ENCODE peak calls at places on chromosomes 16 and 17, in seven cellular contexts. S is SK-N-SH, P is IMR-90, K is right lobe of liver, B is heart left ventricle, J is lung, W is esophagus squamous epithelium. L is an unnamed sample.

GRCh38 chr17:77690271-77691161 is 268.0 kb upstream of the TNRC6C start:
- DNase-seq in J (no peak), B (no peak), S (peak; percentile 88), K (no peak), W (no peak), P (no peak), L (peak; percentile 45)

GRCh38 chr16:14119799-14120198 is 48.7 kb downstream of the MRTFB start:
- DNase-seq in K (no peak), S (no peak), J (no peak), B (no peak), P (no peak), W (no peak), L (no peak)

GRCh38 chr16:55832788-55833583 is at the start of gene CES1:
- DNase-seq in B (peak; percentile 74), J (peak; percentile 88), S (no peak), W (no peak), P (no peak), K (peak; percentile 90), L (no peak)

GRCh38 chr16:11309895-11310633 is 28.9 kb upstream of the PRM1 start:
- DNase-seq in P (no peak), W (peak; percentile 29), J (no peak), B (no peak), S (no peak), K (no peak), L (peak; percentile 65)

GRCh38 chr16:69123894-69124293 is 8.5 kb downstream of the CHTF8 start:
- DNase-seq in P (peak; percentile 76), J (no peak), W (no peak), S (peak; percentile 65), K (no peak), B (no peak), L (peak; percentile 79)

GRCh38 chr16:85017151-85017550 is 5.8 kb upstream of the ZDHHC7 start:
- DNase-seq in W (no peak), K (no peak), B (no peak), P (peak; percentile 39), J (no peak), S (no peak), L (no peak)

GRCh38 chr16:84774810-84775209 is 45.0 kb upstream of the CRISPLD2 start:
- DNase-seq in W (no peak), J (no peak), K (no peak), B (no peak), S (no peak), P (peak; percentile 98), L (no peak)

GRCh38 chr16:67959930-67960329 is 8.5 kb downstream of the SLC12A4 start:
- DNase-seq in W (no peak), B (no peak), S (no peak), K (no peak), P (no peak), J (no peak), L (no peak)

GRCh38 chr17:50154604-50155003 is 4.1 kb upstream of the PPP1R9B start:
- DNase-seq in W (no peak), J (no peak), B (no peak), P (no peak), S (no peak), K (no peak), L (no peak)

GRCh38 chr17:2967515-2967914 is 95.9 kb downstream of the OR1D5 start:
- DNase-seq in P (no peak), K (no peak), W (no peak), J (no peak), B (no peak), S (no peak), L (peak; percentile 9)

GRCh38 chr16:53743149-53743566 is 39.2 kb downstream of the FTO start:
- DNase-seq in K (no peak), J (no peak), W (no peak), B (no peak), S (no peak), P (peak; percentile 18), L (peak; percentile 19)

GRCh38 chr16:57795431-57795878 is 6.8 kb downstream of the KIFC3 start:
- DNase-seq in B (peak; percentile 41), S (peak; percentile 80), K (no peak), J (peak; percentile 60), W (no peak), P (peak; percentile 38), L (peak; percentile 56)

GRCh38 chr17:15943971-15944719 is 785 bp upstream of the ADORA2B start:
- DNase-seq in J (no peak), W (no peak), P (no peak), K (no peak), B (no peak), S (no peak), L (no peak)

GRCh38 chr16:11100239-11100750 is 155.7 kb downstream of the SOCS1 start:
- DNase-seq in K (no peak), B (no peak), S (no peak), P (peak; percentile 100), W (no peak), J (no peak), L (no peak)

GRCh38 chr16:16805809-16806208 is 426.9 kb downstream of the NPIPA7 start:
- DNase-seq in J (no peak), W (no peak), P (no peak), B (no peak), K (no peak), S (no peak), L (no peak)

GRCh38 chr17:50079334-50080095 is 15.6 kb upstream of the PDK2 start:
- DNase-seq in K (no peak), S (no peak), J (no peak), W (no peak), B (peak; percentile 40), P (no peak), L (peak; percentile 55)

GRCh38 chr17:17111401-17112393 is 69.4 kb downstream of the MPRIP start:
- DNase-seq in J (no peak), B (peak; percentile 54), K (no peak), W (no peak), P (no peak), S (no peak), L (no peak)

GRCh38 chr17:82598256-82599011 is 49.8 kb downstream of the WDR45B start:
- DNase-seq in B (no peak), J (no peak), P (peak; percentile 56), K (no peak), W (no peak), S (peak; percentile 26), L (no peak)

GRCh38 chr17:13384626-13385025 is 217.1 kb downstream of the HS3ST3A1 start:
- DNase-seq in K (no peak), B (no peak), J (no peak), S (no peak), P (no peak), W (no peak), L (no peak)

GRCh38 chr17:17514361-17514992 is 18.3 kb upstream of the RASD1 start:
- DNase-seq in W (no peak), S (peak; percentile 59), P (no peak), K (peak; percentile 11), J (no peak), B (peak; percentile 56), L (no peak)

DNA sequence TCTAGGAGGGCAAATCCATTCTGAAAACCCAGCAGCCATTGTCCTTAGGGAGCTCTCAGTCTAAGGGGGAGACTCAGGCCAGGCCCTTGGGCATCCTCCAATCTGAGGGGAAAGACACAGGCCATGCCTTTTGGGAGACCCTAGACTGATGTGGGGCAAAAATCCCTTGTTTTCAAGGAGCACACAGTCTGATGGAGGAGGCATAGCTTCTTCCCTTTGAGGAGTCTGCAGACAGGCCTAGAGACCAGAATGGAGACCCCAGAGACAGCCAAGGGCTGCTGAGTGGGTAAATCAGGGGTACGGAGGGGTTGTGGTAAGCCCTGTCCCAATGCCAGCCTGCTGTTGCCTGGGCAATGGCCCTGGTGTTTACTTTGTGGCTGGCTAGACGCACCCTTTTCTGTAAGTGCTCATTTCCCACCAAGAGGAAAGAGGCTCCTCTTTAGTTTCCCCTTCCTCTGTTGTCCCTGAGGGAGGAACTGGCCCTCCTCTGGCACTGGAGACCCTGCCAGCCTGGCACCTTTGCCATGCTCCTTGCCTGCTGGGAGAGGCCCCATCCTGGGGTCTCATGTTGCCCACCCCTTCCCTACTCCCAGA is 19.3 kb downstream of the ARHGAP23 start:
- DNase-seq in J (no peak), P (no peak), W (no peak), K (no peak), S (no peak), B (no peak), L (no peak)
- H3K4me1 ChIP-seq in J (peaks cover 32% of the 10 kb centered on the region), P (peaks cover 43% of the 10 kb centered on the region), W (peaks cover 88% of the 10 kb centered on the region), K (no peaks in the 10 kb centered on the region), S (peaks cover 34% of the 10 kb centered on the region), B (peaks cover 77% of the 10 kb centered on the region), L (peaks cover 4% of the 10 kb centered on the region)

DNA sequence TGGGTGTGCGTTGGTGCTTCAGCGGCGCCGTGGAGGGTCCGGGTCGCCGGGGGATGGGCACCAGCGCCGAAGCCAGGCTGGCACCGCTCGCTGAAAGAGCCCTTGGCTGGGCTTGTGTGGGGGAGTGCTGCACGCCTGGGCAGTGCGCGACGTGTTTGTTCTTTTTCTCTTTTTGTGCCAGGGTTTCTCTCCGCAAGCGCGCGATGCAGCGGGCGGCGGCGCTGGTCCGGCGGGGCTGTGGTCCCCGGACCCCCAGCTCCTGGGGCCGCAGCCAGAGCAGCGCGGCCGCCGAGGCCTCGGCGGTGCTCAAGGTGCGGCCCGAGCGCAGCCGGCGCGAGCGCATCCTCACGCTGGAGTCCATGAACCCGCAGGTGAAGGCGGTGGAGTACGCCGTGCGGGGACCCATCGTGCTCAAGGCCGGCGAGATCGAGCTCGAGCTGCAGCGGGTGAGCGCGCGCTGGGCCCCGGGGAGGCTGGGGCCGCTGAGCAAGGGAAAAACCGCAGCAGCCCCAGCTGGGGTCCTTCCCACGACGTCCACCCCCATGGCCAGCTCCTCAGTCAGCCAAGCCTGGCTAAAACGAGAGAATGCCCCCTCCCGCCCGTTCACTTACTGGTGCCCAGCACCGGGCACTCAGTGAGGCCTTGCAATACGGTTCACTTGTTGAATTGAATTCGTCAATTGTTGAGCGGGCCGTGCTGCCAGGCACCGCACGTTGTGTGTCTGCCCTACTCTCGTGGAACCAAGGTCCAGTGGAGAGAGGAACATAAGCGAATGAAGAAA is 541 bp downstream of the GPT2 start:
- DNase-seq in W (no peak), B (no peak), S (peak; percentile 63), K (peak; percentile 32), J (no peak), P (peak; percentile 20), L (peak; percentile 36)
- TF ChIP-seq CTCF in W (no peak), B (no peak), S (no peak), K (no peak), J (no peak), P (no peak), L (no peak)

GRCh38 chr17:5092139-5093010 is 14.1 kb downstream of the ZFP3 start:
- DNase-seq in J (no peak), S (no peak), W (no peak), B (no peak), P (no peak), K (no peak), L (no peak)
- H3K9me3 ChIP-seq in J (peaks cover 48% of the 10 kb centered on the region), S (peaks cover 42% of the 10 kb centered on the region), W (peaks cover 100% of the 10 kb centered on the region), B (peaks cover 93% of the 10 kb centered on the region), P (peaks cover 84% of the 10 kb centered on the region), K (peaks cover 26% of the 10 kb centered on the region), L (no peaks in the 10 kb centered on the region)

DNA sequence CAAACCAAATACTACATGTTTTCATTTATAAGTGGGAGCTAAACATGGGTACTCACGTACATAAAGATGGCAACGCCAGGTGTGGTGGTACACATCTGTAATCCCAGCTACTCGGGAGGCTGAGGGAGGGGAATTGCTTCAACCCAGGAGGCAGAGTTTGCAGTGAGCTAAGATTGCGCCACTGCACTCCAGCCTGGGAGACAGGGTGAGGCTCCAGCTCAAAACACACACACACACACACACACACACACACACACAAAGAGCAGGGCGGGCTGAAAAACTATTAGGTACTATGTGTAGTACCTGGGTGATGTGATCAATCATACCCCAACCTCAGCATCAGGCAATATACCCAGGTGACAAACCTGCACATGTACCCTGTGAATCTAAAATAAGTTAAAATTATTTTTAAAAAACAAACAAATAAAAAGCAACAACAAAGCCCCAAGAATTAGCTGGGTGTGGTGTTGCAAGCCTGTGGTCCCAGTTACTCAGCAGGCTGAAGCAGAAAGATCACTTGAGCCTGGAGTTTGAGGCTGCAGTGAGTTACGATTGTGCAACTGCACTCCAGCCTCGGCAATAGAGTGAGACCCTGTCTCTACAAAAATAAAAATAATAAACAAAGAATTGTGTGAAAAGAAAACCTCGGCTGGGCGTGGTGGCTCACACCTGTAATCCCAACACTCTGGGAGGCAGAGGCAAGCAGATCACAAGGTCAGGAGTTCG is 11.9 kb upstream of the FAAP100 start:
- DNase-seq in B (no peak), W (no peak), P (peak; percentile 64), K (no peak), S (no peak), J (no peak), L (no peak)
- H3K4me1 ChIP-seq in B (peaks cover 31% of the 10 kb centered on the region), W (peaks cover 27% of the 10 kb centered on the region), P (peaks cover 32% of the 10 kb centered on the region), K (peaks cover 7% of the 10 kb centered on the region), S (peaks cover 22% of the 10 kb centered on the region), J (peaks cover 9% of the 10 kb centered on the region), L (peaks cover 10% of the 10 kb centered on the region)

L was measured in BE2C.